ENCODE peak calls at places on chromosomes 11 and 22, in five cellular contexts. M, P, Q, T and F are unnamed samples.
A peak's percentile ranks its signal among the peaks of the same experiment; 100 is the strongest.

GRCh38 chr11:70735976-70736375 is 337.6 kb downstream of the CTTN start:
- DNase-seq in M (no peak), P (no peak), Q (no peak), T (no peak), F (no peak)

GRCh38 chr11:104999716-105000115 is 23.3 kb downstream of the CASP5 start:
- DNase-seq in M (no peak), P (no peak), Q (no peak), T (no peak), F (no peak)

GRCh38 chr11:12494699-12495098 is 117.3 kb downstream of the PARVA start:
- DNase-seq in M (no peak), P (no peak), Q (no peak), T (no peak), F (no peak)

GRCh38 chr22:26748845-26749244 is 91.5 kb downstream of the MIAT start:
- DNase-seq in M (no peak), P (peak; percentile 58), Q (no peak), T (no peak), F (no peak)

GRCh38 chr11:75429641-75429901 is 3.4 kb downstream of the KLHL35 start:
- DNase-seq in M (no peak), P (no peak), Q (no peak), T (no peak), F (no peak)

GRCh38 chr11:64339754-64340408 is at the start of gene CCDC88B:
- DNase-seq in M (peak; percentile 82), P (no peak), Q (no peak), T (no peak), F (no peak)

GRCh38 chr11:126669416-126669815 is 313.9 kb downstream of the ST3GAL4 start:
- DNase-seq in M (no peak), P (no peak), Q (peak; percentile 49), T (no peak), F (no peak)

GRCh38 chr11:6438979-6439571 is 1.7 kb downstream of the HPX start:
- DNase-seq in M (no peak), P (peak; percentile 58), Q (peak; percentile 40), T (peak; percentile 56), F (peak; percentile 79)

GRCh38 chr11:58924230-58924629 is 15.1 kb upstream of the GLYATL1 start:
- DNase-seq in M (no peak), P (no peak), Q (no peak), T (no peak), F (no peak)

GRCh38 chr22:40240160-40240559 is 62.4 kb downstream of the TNRC6B start:
- DNase-seq in M (no peak), P (no peak), Q (no peak), T (no peak), F (no peak)

GRCh38 chr22:37428649-37429586 is 1.6 kb upstream of the ELFN2 start:
- DNase-seq in M (peak; percentile 28), P (no peak), Q (no peak), T (no peak), F (peak; percentile 73)